ENCODE peak calls at places on chromosome 20, in six cellular contexts. R is WTC11, F is endothelial cell, Q is tibial artery, P is epithelial cell of proximal tubule, Z is fibroblast of pulmonary artery. V is an unnamed sample.

GRCh38 chr20:56710577-56711465 is 81.7 kb downstream of the TFAP2C start:
- DNase-seq in R (no peak), F (no peak), Q (no peak), P (no peak), Z (no peak), V (no peak)

GRCh38 chr20:34993941-34994508 is 38.4 kb downstream of the MYH7B start:
- DNase-seq in R (no peak), F (no peak), Q (no peak), P (no peak), Z (no peak), V (no peak)

GRCh38 chr20:61805365-61805764 is 260.3 kb downstream of the TAF4 start:
- DNase-seq in R (no peak), F (no peak), Q (no peak), P (no peak), Z (no peak), V (no peak)

GRCh38 chr20:11676618-11677289 is 240.9 kb upstream of the BTBD3 start:
- DNase-seq in R (peak; percentile 77), F (peak; percentile 84), Q (no peak), P (no peak), Z (peak; percentile 56), V (peak; percentile 59)

GRCh38 chr20:41304413-41305079 is 13.0 kb downstream of the ZHX3 start:
- DNase-seq in R (no peak), F (no peak), Q (no peak), P (no peak), Z (peak; percentile 45), V (no peak)

GRCh38 chr20:33660035-33660684 is 2.0 kb upstream of the C20orf144 start:
- DNase-seq in R (no peak), F (no peak), Q (no peak), P (no peak), Z (no peak), V (no peak)

GRCh38 chr20:58407201-58407873 is 18.3 kb downstream of the VAPB start:
- DNase-seq in R (no peak), F (no peak), Q (no peak), P (no peak), Z (peak; percentile 63), V (no peak)

GRCh38 chr20:25437153-25437581 is 29.7 kb downstream of the GINS1 start:
- DNase-seq in R (peak; percentile 47), F (no peak), Q (no peak), P (no peak), Z (peak; percentile 23), V (no peak)

GRCh38 chr20:33010133-33010504 is 2.6 kb downstream of the BPIFB2 start:
- DNase-seq in R (no peak), F (no peak), Q (no peak), P (no peak), Z (no peak), V (no peak)

GRCh38 chr20:54339093-54339492 is 131.2 kb downstream of the PFDN4 start:
- DNase-seq in R (no peak), F (no peak), Q (no peak), P (no peak), Z (no peak), V (no peak)

GRCh38 chr20:34368547-34368946 is 5.5 kb downstream of the ITCH start:
- DNase-seq in R (no peak), F (no peak), Q (no peak), P (no peak), Z (no peak), V (no peak)

GRCh38 chr20:61166324-61166723 is 85.7 kb upstream of the CDH4 start:
- DNase-seq in R (no peak), F (no peak), Q (no peak), P (no peak), Z (peak; percentile 25), V (no peak)

GRCh38 chr20:21554376-21554890 is 40.6 kb upstream of the NKX2-2 start:
- DNase-seq in R (no peak), F (no peak), Q (no peak), P (no peak), Z (no peak), V (no peak)

GRCh38 chr20:34604980-34605788 is 46.7 kb downstream of the MAP1LC3A start:
- DNase-seq in R (no peak), F (no peak), Q (no peak), P (no peak), Z (peak; percentile 31), V (no peak)

GRCh38 chr20:57503035-57503658 is 21.8 kb downstream of the CTCFL start:
- DNase-seq in R (no peak), F (no peak), Q (no peak), P (no peak), Z (no peak), V (no peak)

GRCh38 chr20:9392892-9393857 is 121.2 kb upstream of the LAMP5 start:
- DNase-seq in R (peak; percentile 79), F (peak; percentile 59), Q (peak; percentile 81), P (no peak), Z (peak; percentile 75), V (peak; percentile 62)

GRCh38 chr20:49608752-49609670 is 41.1 kb upstream of the PTGIS start:
- DNase-seq in R (peak; percentile 77), F (peak; percentile 75), Q (peak; percentile 83), P (no peak), Z (peak; percentile 60), V (peak; percentile 54)

GRCh38 chr20:54067606-54068174 is 2.7 kb downstream of the BCAS1 start:
- DNase-seq in R (no peak), F (no peak), Q (no peak), P (peak; percentile 98), Z (peak; percentile 7), V (no peak)

GRCh38 chr20:61724376-61724775 is 341.3 kb downstream of the TAF4 start:
- DNase-seq in R (peak; percentile 65), F (peak; percentile 49), Q (no peak), P (no peak), Z (no peak), V (no peak)

GRCh38 chr20:51616060-51616459 is 73.5 kb upstream of the NFATC2 start:
- DNase-seq in R (no peak), F (no peak), Q (no peak), P (no peak), Z (no peak), V (no peak)
- TF ChIP-seq CTCF in R (no peak), F (no peak), Q (no peak), P (no peak), Z (no peak), V (no peak)

DNA sequence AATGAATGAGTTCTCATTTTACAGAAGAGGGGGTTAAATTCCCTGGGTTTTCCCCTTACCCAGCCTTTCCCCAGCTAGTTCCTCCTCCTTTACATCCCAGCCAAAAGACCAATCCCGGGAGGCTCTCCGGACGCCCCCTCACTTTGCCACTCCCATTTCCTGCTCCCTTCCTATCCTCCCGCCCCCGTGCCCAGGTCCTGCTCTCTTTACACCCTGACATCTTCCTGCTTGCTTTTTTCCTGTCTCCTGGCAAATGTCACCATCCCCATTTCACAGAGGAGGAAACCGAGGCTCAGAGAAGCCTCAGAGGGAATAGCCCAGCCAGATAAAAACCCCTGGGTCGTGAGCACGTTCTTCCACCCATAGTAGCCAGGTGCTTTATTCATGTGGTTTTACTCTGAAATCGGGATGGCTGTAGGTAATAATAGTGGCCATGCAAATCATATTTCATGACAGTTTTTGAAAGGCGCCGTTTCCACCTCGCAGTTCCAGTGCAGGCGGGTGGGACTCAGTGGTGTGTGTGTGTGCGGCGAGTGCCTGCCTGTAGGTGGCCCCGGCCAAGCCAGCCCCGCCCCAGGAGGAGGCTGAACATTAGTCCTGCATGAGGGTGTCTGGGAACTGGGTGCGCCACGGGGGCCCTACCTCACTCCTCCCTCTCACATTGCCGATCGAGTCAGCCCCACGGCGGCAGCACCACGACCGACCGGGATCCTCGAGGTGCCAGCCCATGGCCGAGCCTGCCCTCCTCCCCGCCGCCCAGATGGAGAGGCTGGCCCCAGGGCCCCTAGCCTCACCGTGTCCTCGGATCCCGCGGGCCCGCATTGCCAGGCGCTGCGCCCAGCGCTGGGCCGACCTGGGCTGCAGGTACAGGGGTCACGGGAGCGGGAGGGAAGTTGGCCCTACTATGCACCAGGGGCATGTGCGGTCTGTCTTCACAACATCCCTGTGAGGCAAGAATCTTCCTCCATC is at the start of gene ARHGAP40:
- DNase-seq in R (peak; percentile 58), F (peak; percentile 30), Q (no peak), P (no peak), Z (no peak), V (no peak)
- TF ChIP-seq CTCF in R (no peak), F (no peak), Q (no peak), P (peak; percentile 34), Z (peak; percentile 14), V (no peak)

GRCh38 chr20:45362804-45363610 is at the start of gene SYS1:
- DNase-seq in R (peak; percentile 99), F (peak; percentile 97), Q (peak; percentile 99), P (peak; percentile 83), Z (peak; percentile 99), V (peak; percentile 98)
- TF ChIP-seq CTCF in R (peak; percentile 77), F (peak; percentile 73), Q (peak; percentile 91), P (peak; percentile 80), Z (peak; percentile 90), V (peak; percentile 90)

GRCh38 chr20:10609276-10609675 is 64.5 kb downstream of the JAG1 start:
- DNase-seq in R (no peak), F (no peak), Q (peak; percentile 84), P (no peak), Z (peak; percentile 90), V (peak; percentile 63)

GRCh38 chr20:10610266-10610665 is 63.5 kb downstream of the JAG1 start:
- DNase-seq in R (no peak), F (no peak), Q (no peak), P (no peak), Z (peak; percentile 52), V (no peak)

GRCh38 chr20:10613911-10614310 is 59.9 kb downstream of the JAG1 start:
- DNase-seq in R (no peak), F (no peak), Q (no peak), P (no peak), Z (no peak), V (no peak)

GRCh38 chr20:10609726-10610125 is 64.1 kb downstream of the JAG1 start:
- DNase-seq in R (no peak), F (no peak), Q (no peak), P (no peak), Z (peak; percentile 61), V (no peak)

DNA sequence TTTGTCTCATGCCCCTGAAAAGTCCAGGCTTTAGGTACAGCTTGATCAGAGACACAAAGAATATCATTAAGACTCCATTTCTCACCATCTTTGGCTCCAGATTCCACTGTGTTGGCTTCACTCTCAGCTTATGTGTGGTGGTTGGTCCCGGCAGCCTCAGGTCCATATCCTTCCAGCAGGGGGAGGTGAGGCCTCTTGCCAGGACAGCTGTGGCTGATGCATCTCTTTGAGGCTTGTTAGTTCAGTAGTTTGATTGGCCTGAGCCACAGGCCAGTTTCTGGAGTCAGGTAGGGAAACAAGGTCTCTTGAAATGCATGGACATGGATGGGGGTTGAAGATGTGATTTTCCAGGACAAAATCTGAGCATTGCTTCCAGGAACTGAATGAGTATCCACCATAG is 62.4 kb downstream of the JAG1 start:
- DNase-seq in R (peak; percentile 78), F (peak; percentile 63), Q (no peak), P (no peak), Z (peak; percentile 65), V (peak; percentile 55)
- TF ChIP-seq CTCF in R (peak; percentile 39), F (peak; percentile 56), Q (peak; percentile 31), P (peak; percentile 45), Z (peak; percentile 54), V (peak; percentile 52)

GRCh38 chr20:18032977-18033892 is 24.5 kb downstream of the OVOL2 start:
- DNase-seq in R (no peak), F (no peak), Q (no peak), P (no peak), Z (no peak), V (no peak)
- TF ChIP-seq CTCF in R (no peak), F (peak; percentile 35), Q (no peak), P (peak; percentile 16), Z (peak; percentile 17), V (no peak)

V was measured in psoas muscle.